ENCODE peak calls at places on chromosomes 4 and X, in seven cellular contexts. One of them, this sample, is unnamed.
A peak's percentile ranks its signal among the peaks of the same experiment; 100 is the strongest.

GRCh38 chr4:45453258-45453841 is 670.5 kb downstream of the GABRG1 start:
- DNase-seq in CD4-positive, alpha-beta T cell: no peak
- DNase-seq in MCF 10A: peak; percentile 72
- DNase-seq in NCI-H1417 treated with DMSO at 0.1 percent for 48 hours: peak; percentile 3
- DNase-seq in AG08395: no peak
- DNase-seq in iris pigment epithelial cell: peak; percentile 8
- DNase-seq in AG04450: no peak
- DNase-seq in this sample: no peak

GRCh38 chr4:13534344-13535063 is 9.8 kb downstream of the NKX3-2 start:
- DNase-seq in CD4-positive, alpha-beta T cell: no peak
- DNase-seq in AG04450: no peak
- DNase-seq in NCI-H1417 treated with DMSO at 0.1 percent for 48 hours: no peak
- DNase-seq in MCF 10A: no peak
- DNase-seq in iris pigment epithelial cell: no peak
- DNase-seq in AG08395: peak; percentile 1
- DNase-seq in this sample: no peak

GRCh38 chr4:113584407-113585150 is 177.0 kb downstream of the CAMK2D start:
- DNase-seq in AG04450: peak; percentile 29
- DNase-seq in iris pigment epithelial cell: peak; percentile 88
- DNase-seq in CD4-positive, alpha-beta T cell: no peak
- DNase-seq in MCF 10A: peak; percentile 59
- DNase-seq in NCI-H1417 treated with DMSO at 0.1 percent for 48 hours: no peak
- DNase-seq in AG08395: peak; percentile 45
- DNase-seq in this sample: no peak

GRCh38 chr4:46392421-46392820 is 2.5 kb upstream of the GABRA2 start:
- DNase-seq in CD4-positive, alpha-beta T cell: no peak
- DNase-seq in AG04450: no peak
- DNase-seq in MCF 10A: peak; percentile 46
- DNase-seq in iris pigment epithelial cell: peak; percentile 15
- DNase-seq in AG08395: no peak
- DNase-seq in NCI-H1417 treated with DMSO at 0.1 percent for 48 hours: no peak
- DNase-seq in this sample: no peak

GRCh38 chr4:80070880-80071620 is 2.0 kb downstream of the ANTXR2 start:
- DNase-seq in AG08395: no peak
- DNase-seq in AG04450: no peak
- DNase-seq in iris pigment epithelial cell: peak; percentile 34
- DNase-seq in MCF 10A: peak; percentile 8
- DNase-seq in NCI-H1417 treated with DMSO at 0.1 percent for 48 hours: no peak
- DNase-seq in CD4-positive, alpha-beta T cell: no peak
- DNase-seq in this sample: no peak

GRCh38 chrX:148530464-148531077 is 30.2 kb downstream of the AFF2 start:
- DNase-seq in CD4-positive, alpha-beta T cell: no peak
- DNase-seq in NCI-H1417 treated with DMSO at 0.1 percent for 48 hours: no peak
- DNase-seq in AG08395: no peak
- DNase-seq in AG04450: no peak
- DNase-seq in MCF 10A: peak; percentile 16
- DNase-seq in iris pigment epithelial cell: peak; percentile 17
- DNase-seq in this sample: no peak

GRCh38 chr4:39759569-39759968 is 61.6 kb downstream of the UBE2K start:
- DNase-seq in iris pigment epithelial cell: no peak
- DNase-seq in CD4-positive, alpha-beta T cell: no peak
- DNase-seq in AG08395: no peak
- DNase-seq in NCI-H1417 treated with DMSO at 0.1 percent for 48 hours: no peak
- DNase-seq in MCF 10A: no peak
- DNase-seq in AG04450: no peak
- DNase-seq in this sample: no peak

GRCh38 chrX:12753366-12753765 is 37.8 kb upstream of the PRPS2 start:
- DNase-seq in AG04450: no peak
- DNase-seq in NCI-H1417 treated with DMSO at 0.1 percent for 48 hours: no peak
- DNase-seq in iris pigment epithelial cell: no peak
- DNase-seq in CD4-positive, alpha-beta T cell: no peak
- DNase-seq in AG08395: no peak
- DNase-seq in MCF 10A: no peak
- DNase-seq in this sample: no peak

GRCh38 chr4:143559757-143560147 is 46.2 kb downstream of the SMARCA5 start:
- DNase-seq in NCI-H1417 treated with DMSO at 0.1 percent for 48 hours: no peak
- DNase-seq in CD4-positive, alpha-beta T cell: no peak
- DNase-seq in MCF 10A: no peak
- DNase-seq in iris pigment epithelial cell: no peak
- DNase-seq in AG08395: no peak
- DNase-seq in AG04450: no peak
- DNase-seq in this sample: no peak

GRCh38 chrX:72461766-72462165 is 110.9 kb downstream of the HDAC8 start:
- DNase-seq in AG04450: no peak
- DNase-seq in AG08395: no peak
- DNase-seq in iris pigment epithelial cell: peak; percentile 28
- DNase-seq in MCF 10A: no peak
- DNase-seq in NCI-H1417 treated with DMSO at 0.1 percent for 48 hours: no peak
- DNase-seq in CD4-positive, alpha-beta T cell: no peak
- DNase-seq in this sample: no peak

GRCh38 chrX:107167163-107167921 is 38.9 kb downstream of the NUP62CL start:
- DNase-seq in MCF 10A: no peak
- DNase-seq in AG04450: no peak
- DNase-seq in NCI-H1417 treated with DMSO at 0.1 percent for 48 hours: no peak
- DNase-seq in AG08395: no peak
- DNase-seq in iris pigment epithelial cell: no peak
- DNase-seq in CD4-positive, alpha-beta T cell: no peak
- DNase-seq in this sample: no peak

GRCh38 chr4:186624951-186625350 is 69.6 kb upstream of the MTNR1A start:
- DNase-seq in AG04450: peak; percentile 48
- DNase-seq in NCI-H1417 treated with DMSO at 0.1 percent for 48 hours: no peak
- DNase-seq in iris pigment epithelial cell: peak; percentile 94
- DNase-seq in AG08395: peak; percentile 72
- DNase-seq in CD4-positive, alpha-beta T cell: no peak
- DNase-seq in MCF 10A: no peak
- DNase-seq in this sample: no peak

GRCh38 chr4:63619771-63620170 is 789.5 kb downstream of the TECRL start:
- DNase-seq in MCF 10A: no peak
- DNase-seq in AG04450: no peak
- DNase-seq in CD4-positive, alpha-beta T cell: no peak
- DNase-seq in iris pigment epithelial cell: no peak
- DNase-seq in AG08395: no peak
- DNase-seq in NCI-H1417 treated with DMSO at 0.1 percent for 48 hours: no peak
- DNase-seq in this sample: no peak

GRCh38 chrX:119960639-119961038 is 17.1 kb upstream of the NKAP start:
- DNase-seq in NCI-H1417 treated with DMSO at 0.1 percent for 48 hours: no peak
- DNase-seq in CD4-positive, alpha-beta T cell: no peak
- DNase-seq in AG08395: no peak
- DNase-seq in MCF 10A: no peak
- DNase-seq in iris pigment epithelial cell: no peak
- DNase-seq in AG04450: no peak
- DNase-seq in this sample: no peak

GRCh38 chr4:108270466-108271450 is 102.0 kb upstream of the LEF1 start:
- DNase-seq in NCI-H1417 treated with DMSO at 0.1 percent for 48 hours: no peak
- DNase-seq in AG04450: peak; percentile 82
- DNase-seq in MCF 10A: peak; percentile 24
- DNase-seq in AG08395: peak; percentile 18
- DNase-seq in iris pigment epithelial cell: peak; percentile 91
- DNase-seq in CD4-positive, alpha-beta T cell: no peak
- DNase-seq in this sample: no peak

This sample was measured in NCI-H1930.